ENCODE peak calls at places on chromosomes 12 and 14, in eight cellular contexts. L, C, U, T, S, G, M and N are unnamed samples.

GRCh38 chr14:103483600-103483999 is 39.0 kb downstream of the CKB start:
- DNase-seq in L (no peak), C (peak; percentile 98), U (no peak), T (no peak), S (no peak), G (peak; percentile 81), M (peak; percentile 88), N (no peak)

GRCh38 chr12:106976013-106976658 is 10.8 kb downstream of the MTERF2 start:
- DNase-seq in L (no peak), C (peak; percentile 80), U (no peak), T (no peak), S (no peak), G (no peak), M (peak; percentile 82), N (no peak)

GRCh38 chr12:87155616-87156015 is 873.6 kb downstream of the C12orf50 start:
- DNase-seq in L (no peak), C (peak; percentile 46), U (no peak), T (no peak), S (no peak), G (no peak), M (no peak), N (no peak)

GRCh38 chr12:71371132-71371531 is 68.5 kb upstream of the LGR5 start:
- DNase-seq in L (no peak), C (no peak), U (no peak), T (peak; percentile 3), S (no peak), G (no peak), M (no peak), N (no peak)

GRCh38 chr14:74552623-74553022 is 59.1 kb downstream of the ISCA2 start:
- DNase-seq in L (peak; percentile 74), C (peak; percentile 50), U (no peak), T (no peak), S (peak; percentile 48), G (peak; percentile 79), M (peak; percentile 63), N (peak; percentile 57)

GRCh38 chr12:99212275-99212674 is 435.3 kb upstream of the GARIN6 start:
- DNase-seq in L (no peak), C (no peak), U (no peak), T (no peak), S (no peak), G (no peak), M (no peak), N (no peak)

GRCh38 chr12:112992541-112993398 is 14.5 kb downstream of the OAS2 start:
- DNase-seq in L (peak; percentile 40), C (peak; percentile 53), U (peak; percentile 18), T (peak; percentile 61), S (no peak), G (peak; percentile 88), M (peak; percentile 77), N (peak; percentile 70)

GRCh38 chr12:70982286-70982685 is 61.7 kb upstream of the PTPRR start:
- DNase-seq in L (no peak), C (peak; percentile 38), U (no peak), T (no peak), S (no peak), G (no peak), M (no peak), N (no peak)

GRCh38 chr14:53983112-53983511 is 26.5 kb upstream of the BMP4 start:
- DNase-seq in L (no peak), C (no peak), U (no peak), T (no peak), S (no peak), G (no peak), M (no peak), N (no peak)

GRCh38 chr12:117836999-117837736 is 131.6 kb downstream of the KSR2 start:
- DNase-seq in L (peak; percentile 78), C (peak; percentile 60), U (peak; percentile 74), T (peak; percentile 39), S (peak; percentile 45), G (peak; percentile 91), M (peak; percentile 87), N (peak; percentile 74)

GRCh38 chr12:109458086-109458485 is 19.0 kb downstream of the KCTD10 start:
- DNase-seq in L (no peak), C (peak; percentile 84), U (no peak), T (no peak), S (no peak), G (no peak), M (peak; percentile 59), N (no peak)

GRCh38 chr12:120265483-120266179 is at the start of gene PXN:
- DNase-seq in L (peak; percentile 92), C (peak; percentile 72), U (peak; percentile 81), T (peak; percentile 67), S (peak; percentile 84), G (peak; percentile 93), M (peak; percentile 74), N (peak; percentile 93)

GRCh38 chr14:73789996-73790581 is 61.5 kb upstream of the PTGR2 start:
- DNase-seq in L (peak; percentile 68), C (peak; percentile 97), U (peak; percentile 74), T (no peak), S (peak; percentile 89), G (peak; percentile 91), M (peak; percentile 90), N (peak; percentile 51)

GRCh38 chr12:8605057-8605456 is 7.6 kb downstream of the AICDA start:
- DNase-seq in L (no peak), C (no peak), U (no peak), T (no peak), S (no peak), G (no peak), M (no peak), N (no peak)

GRCh38 chr14:95497561-95498011 is 18.9 kb downstream of the SYNE3 start:
- DNase-seq in L (no peak), C (no peak), U (no peak), T (no peak), S (no peak), G (no peak), M (no peak), N (no peak)

GRCh38 chr12:110444455-110444854 is 5.7 kb downstream of the ARPC3 start:
- DNase-seq in L (no peak), C (no peak), U (no peak), T (no peak), S (no peak), G (no peak), M (no peak), N (no peak)

GRCh38 chr14:75518625-75519024 is 3.6 kb upstream of the BATF start:
- DNase-seq in L (no peak), C (no peak), U (no peak), T (peak; percentile 12), S (no peak), G (no peak), M (peak; percentile 23), N (no peak)

GRCh38 chr12:106276032-106276728 is 26.4 kb upstream of the TCP11L2 start:
- DNase-seq in L (no peak), C (no peak), U (no peak), T (no peak), S (no peak), G (no peak), M (no peak), N (no peak)

GRCh38 chr12:14768823-14769405 is 34.4 kb downstream of the WBP11 start:
- DNase-seq in L (peak; percentile 34), C (peak; percentile 44), U (no peak), T (no peak), S (no peak), G (peak; percentile 65), M (no peak), N (no peak)

GRCh38 chr14:69573205-69573840 is 1.3 kb downstream of the CCDC177 start:
- DNase-seq in L (peak; percentile 22), C (no peak), U (no peak), T (no peak), S (no peak), G (no peak), M (no peak), N (no peak)

GRCh38 chr12:12779529-12779928 is 5.9 kb upstream of the APOLD1 start:
- DNase-seq in L (no peak), C (peak; percentile 96), U (no peak), T (no peak), S (no peak), G (no peak), M (peak; percentile 95), N (no peak)

DNA sequence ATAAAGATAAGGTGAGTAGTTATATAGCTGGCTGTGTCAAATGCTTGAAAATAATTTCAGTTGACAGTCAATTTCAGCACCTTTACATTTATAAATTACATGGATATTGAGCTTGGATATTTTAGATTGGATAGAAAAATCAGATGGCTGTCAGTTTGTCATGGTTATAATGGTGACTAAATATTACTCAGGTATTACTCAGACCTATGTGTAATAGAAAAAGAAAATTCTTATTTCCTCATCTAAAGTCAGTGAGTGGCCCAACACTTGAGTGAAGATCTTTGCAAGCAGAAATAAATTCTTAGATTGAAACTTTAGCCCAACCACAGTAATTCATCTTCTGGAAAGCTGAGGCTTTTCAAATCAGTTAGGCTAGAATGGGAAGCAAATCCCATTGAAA is 354.4 kb downstream of the NAV3 start:
- DNase-seq in L (no peak), C (peak; percentile 70), U (no peak), T (no peak), S (no peak), G (no peak), M (no peak), N (no peak)
- H3K27ac ChIP-seq in L (no peak overlapping the region), C (no peak overlapping the region), U (no peak overlapping the region), T (no peak overlapping the region), S (no peak overlapping the region), G (no peak overlapping the region), M (no peak overlapping the region), N (no peak overlapping the region)

GRCh38 chr14:44897844-44898151 is 63.9 kb downstream of the KLHL28 start:
- DNase-seq in L (no peak), C (peak; percentile 41), U (no peak), T (peak; percentile 40), S (no peak), G (peak; percentile 78), M (peak; percentile 68), N (no peak)
- TF ChIP-seq POLR2A in L (no peak), C (no peak), U (no peak), T (peak; percentile 11), S (no peak), G (no peak), M (no peak), N (no peak)

DNA sequence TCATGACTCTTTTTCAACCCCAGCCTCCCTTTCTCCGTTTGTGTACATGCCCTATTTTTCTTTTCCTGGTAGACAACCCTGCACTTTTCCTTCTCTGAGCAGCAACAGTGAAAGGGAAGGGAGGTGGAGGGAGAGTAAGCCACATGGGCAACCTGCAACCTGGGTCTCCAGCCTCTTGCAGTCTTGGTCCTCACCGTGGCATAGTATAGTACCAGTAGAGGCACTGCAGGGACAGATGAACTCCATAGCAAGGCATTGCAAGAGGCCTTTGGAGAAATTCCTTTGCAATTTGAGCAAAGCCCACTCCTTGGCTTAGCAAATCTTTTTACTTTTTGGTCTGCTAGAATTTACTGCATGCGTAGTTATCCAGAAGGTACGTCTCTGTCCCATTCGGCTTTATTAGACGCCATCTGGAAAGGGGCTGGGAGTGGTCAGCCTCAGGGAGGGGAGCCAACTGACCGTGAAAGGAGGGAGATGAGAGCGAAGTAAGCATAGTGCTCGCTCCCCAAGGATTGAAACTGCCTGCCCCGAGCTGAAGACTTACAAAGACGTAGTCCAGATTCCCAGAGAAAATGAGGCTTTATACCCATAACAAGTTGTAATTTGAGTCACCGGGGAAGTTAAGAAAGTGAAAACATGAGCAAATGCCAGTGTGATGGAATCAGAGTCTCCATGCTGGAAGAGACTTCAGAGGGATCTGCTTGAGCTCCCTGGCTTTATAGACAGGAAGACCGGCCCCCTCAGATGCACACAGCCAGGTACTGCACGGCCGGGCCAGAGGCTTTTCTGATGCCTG is 331.9 kb downstream of the CACNA1C start:
- DNase-seq in L (peak; percentile 33), C (peak; percentile 87), U (no peak), T (no peak), S (peak; percentile 72), G (no peak), M (no peak), N (no peak)
- H3K4me1 ChIP-seq in L (peaks cover 19% of the 10 kb centered on the region), C (peaks cover 9% of the 10 kb centered on the region), U (no peaks in the 10 kb centered on the region), T (no peaks in the 10 kb centered on the region), S (peaks cover 4% of the 10 kb centered on the region), G (no peaks in the 10 kb centered on the region), M (no peaks in the 10 kb centered on the region), N (no peaks in the 10 kb centered on the region)

GRCh38 chr12:19591951-19592350 is 152.7 kb downstream of the AEBP2 start:
- DNase-seq in L (no peak), C (no peak), U (no peak), T (no peak), S (no peak), G (no peak), M (no peak), N (no peak)
- H3K27ac ChIP-seq in L (no peak overlapping the region), C (no peak overlapping the region), U (no peak overlapping the region), T (no peak overlapping the region), S (no peak overlapping the region), G (no peak overlapping the region), M (no peak overlapping the region), N (no peak overlapping the region)